ENCODE peak calls at places on chromosomes 3 and 15, in five cellular contexts. U is IMR-90, E is lower lobe of right lung, G is adipocyte, B is hepatocyte. X is an unnamed sample.
A peak's percentile ranks its signal among the peaks of the same experiment; 100 is the strongest.

GRCh38 chr3:150376001-150376848 is 31.9 kb upstream of the TSC22D2 start:
- DNase-seq in G (peak; percentile 95), B (peak; percentile 55), E (no peak), U (peak; percentile 50), X (no peak)

GRCh38 chr3:39671116-39671515 is 138.3 kb upstream of the MYRIP start:
- DNase-seq in B (no peak), U (no peak), E (no peak), G (peak; percentile 57), X (no peak)

GRCh38 chr3:119628390-119628789 is 30.7 kb downstream of the PLA1A start:
- DNase-seq in E (no peak), U (no peak), B (no peak), G (no peak), X (no peak)

GRCh38 chr3:69460034-69460433 is 74.1 kb upstream of the FRMD4B start:
- DNase-seq in B (no peak), G (no peak), U (no peak), E (no peak), X (no peak)

GRCh38 chr3:170961616-170962400 is 53.4 kb upstream of the EIF5A2 start:
- DNase-seq in G (peak; percentile 82), B (peak; percentile 50), U (peak; percentile 54), E (no peak), X (no peak)

GRCh38 chr3:72312339-72312738 is 527.4 kb upstream of the PROK2 start:
- DNase-seq in B (no peak), U (no peak), E (no peak), G (peak; percentile 18), X (no peak)

GRCh38 chr3:112610121-112610520 is 30.8 kb downstream of the CCDC80 start:
- DNase-seq in E (no peak), G (no peak), B (no peak), U (peak; percentile 47), X (no peak)

GRCh38 chr3:68479779-68480178 is 452.6 kb downstream of the TAFA4 start:
- DNase-seq in G (no peak), E (no peak), U (no peak), B (no peak), X (no peak)

GRCh38 chr3:57108684-57109083 is 48.2 kb downstream of the SPATA12 start:
- DNase-seq in B (no peak), G (no peak), U (no peak), E (no peak), X (no peak)

GRCh38 chr3:61250784-61251173 is 473 bp downstream of the FHIT start:
- DNase-seq in E (no peak), G (peak; percentile 27), U (no peak), B (peak; percentile 32), X (peak; percentile 72)

GRCh38 chr3:59006791-59007517 is 42.9 kb downstream of the CFAP20DC start:
- DNase-seq in E (no peak), B (no peak), U (peak; percentile 76), G (no peak), X (peak; percentile 60)

DNA sequence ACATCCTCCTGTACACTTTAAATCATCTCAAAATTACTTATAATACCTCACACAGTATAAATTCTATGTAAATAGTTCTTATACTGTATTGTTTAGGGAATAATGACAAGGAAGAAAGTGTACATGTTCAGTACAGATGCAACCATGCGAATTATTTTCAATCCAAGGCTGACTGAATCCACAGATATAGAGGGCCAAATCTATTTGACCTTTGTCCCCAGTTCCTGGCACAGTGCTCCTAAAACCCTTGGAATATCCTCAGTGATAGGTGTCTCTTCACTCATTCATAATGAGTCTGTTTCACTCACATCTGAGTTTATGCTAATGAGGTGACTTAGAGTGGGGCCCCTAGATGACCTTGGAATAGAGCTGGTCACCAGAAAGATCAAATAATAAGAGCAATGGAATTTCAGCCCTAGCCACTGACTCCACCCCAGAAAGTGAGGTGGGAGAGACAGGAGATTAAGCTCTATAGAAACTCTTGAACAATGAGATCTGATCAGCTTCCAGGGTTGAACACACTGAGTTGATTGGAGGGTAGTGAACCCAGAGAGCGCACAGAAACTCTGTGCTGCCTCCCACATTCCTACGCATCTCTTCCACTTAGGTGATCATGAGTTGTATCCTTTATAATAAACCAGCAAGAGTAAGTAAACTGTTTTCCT is 65.3 kb downstream of the ADAM10 start:
- DNase-seq in G (no peak), U (no peak), E (no peak), B (no peak), X (no peak)
- H3K27me3 ChIP-seq in G (no peaks in the 10 kb centered on the region), U (no peaks in the 10 kb centered on the region), E (no peaks in the 10 kb centered on the region), B (no peaks in the 10 kb centered on the region), X (no peaks in the 10 kb centered on the region)

GRCh38 chr15:48645558-48646330 is at the start of gene FBN1:
- DNase-seq in B (peak; percentile 84), G (peak; percentile 98), U (peak; percentile 90), E (peak; percentile 46), X (peak; percentile 15)
- H3K27me3 ChIP-seq in B (peaks cover 25% of the 10 kb centered on the region), G (no peaks in the 10 kb centered on the region), U (no peaks in the 10 kb centered on the region), E (peaks cover 26% of the 10 kb centered on the region), X (no peaks in the 10 kb centered on the region)

DNA sequence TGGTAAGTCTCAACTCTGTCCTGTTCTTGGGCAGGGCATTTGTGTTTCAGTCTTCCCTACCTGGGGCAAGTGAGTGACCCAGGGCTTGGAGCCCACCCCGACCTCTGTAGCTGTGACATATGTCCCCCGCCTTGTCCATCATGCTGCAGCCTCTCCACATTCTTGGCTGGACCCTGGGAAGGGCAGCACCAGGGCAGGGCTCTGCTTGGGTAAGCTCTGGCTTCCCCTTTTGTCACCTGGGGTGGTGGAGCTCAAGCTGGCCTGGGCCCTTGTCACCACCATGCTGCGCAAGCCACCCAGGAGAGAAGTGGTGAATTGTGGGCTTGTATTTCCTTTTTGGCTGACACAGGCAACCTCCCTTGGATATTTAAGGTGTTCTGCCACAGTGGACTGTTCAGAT is 29.3 kb downstream of the SPSB4 start:
- DNase-seq in U (no peak), E (no peak), B (no peak), G (no peak), X (peak; percentile 20)
- H3K27me3 ChIP-seq in U (peaks cover 7% of the 10 kb centered on the region), E (no peaks in the 10 kb centered on the region), B (no peaks in the 10 kb centered on the region), G (peaks cover 4% of the 10 kb centered on the region), X (no peaks in the 10 kb centered on the region)

DNA sequence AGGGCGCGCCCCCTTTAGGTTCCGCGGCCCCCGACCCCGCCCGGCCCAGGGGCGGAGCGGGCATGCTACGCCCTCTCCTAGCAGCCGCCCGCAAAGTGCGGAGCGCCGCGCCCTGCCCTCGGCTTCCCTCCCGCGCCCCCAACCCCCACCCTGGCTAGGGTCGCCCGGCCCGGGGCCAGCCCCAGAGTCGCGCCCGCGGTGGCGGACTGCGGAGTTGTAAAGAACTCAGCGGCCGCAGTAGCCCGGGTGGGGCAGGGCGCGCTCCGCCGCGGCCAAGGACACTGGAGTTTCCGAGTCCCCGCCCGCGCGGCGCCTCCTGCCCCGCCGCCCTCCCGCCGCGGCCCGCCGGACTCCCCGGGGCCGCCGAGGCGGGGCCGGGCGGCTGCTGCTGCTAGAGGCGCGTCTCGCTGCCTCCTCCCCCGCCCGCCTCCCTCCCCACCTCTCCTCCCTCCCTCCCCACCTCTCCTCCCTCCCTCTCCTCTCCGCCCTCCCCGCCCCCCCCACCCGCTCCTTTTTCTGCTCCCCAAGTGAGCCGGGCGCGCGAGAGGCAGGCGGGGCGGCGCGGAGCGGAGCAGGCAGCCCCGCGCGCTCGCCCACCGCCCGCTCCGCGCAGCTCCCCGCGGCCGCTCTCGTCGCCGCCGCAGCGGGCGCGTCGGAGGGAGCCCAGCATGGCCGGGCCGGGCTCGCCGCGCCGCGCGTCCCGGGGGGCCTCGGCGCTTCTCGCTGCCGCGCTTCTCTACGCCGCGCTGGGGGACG is at the start of gene CACNA2D3:
- DNase-seq in G (peak; percentile 52), B (peak; percentile 67), E (peak; percentile 71), U (no peak), X (peak; percentile 73)
- H3K27me3 ChIP-seq in G (peaks cover 35% of the 10 kb centered on the region), B (peaks cover 93% of the 10 kb centered on the region), E (peaks cover 40% of the 10 kb centered on the region), U (peaks cover 33% of the 10 kb centered on the region), X (no peaks in the 10 kb centered on the region)